ENCODE peak calls at places on chromosome 3, in nine cellular contexts. P, D, X, Q, O, S, N, C and T are unnamed samples.

GRCh38 chr3:12467746-12468145 is 16.5 kb upstream of the TSEN2 start:
- DNase-seq in N (no peak), X (no peak), C (no peak), P (no peak), O (no peak), S (no peak), D (no peak), Q (no peak), T (no peak)

GRCh38 chr3:175356899-175357324 is 497.8 kb downstream of the NAALADL2 start:
- DNase-seq in O (no peak), X (peak), S (peak), D (no peak), P (no peak), Q (peak), N (no peak), C (no peak), T (no peak)

GRCh38 chr3:124986153-124987143 is 51.9 kb upstream of the MUC13 start:
- DNase-seq in C (peak), X (peak), N (no peak), O (peak), Q (peak), P (no peak), S (peak), D (peak), T (peak)

GRCh38 chr3:175179055-175179454 is 319.9 kb downstream of the NAALADL2 start:
- DNase-seq in D (no peak), C (no peak), Q (peak), P (no peak), N (no peak), S (no peak), O (no peak), X (peak), T (no peak)

GRCh38 chr3:188590556-188590955 is 436.6 kb downstream of the LPP start:
- DNase-seq in O (no peak), D (no peak), X (no peak), Q (no peak), S (no peak), N (no peak), C (no peak), P (no peak), T (no peak)

GRCh38 chr3:127320529-127321121 is 32.8 kb upstream of the PRR20G start:
- DNase-seq in O (peak), P (no peak), X (no peak), S (no peak), N (no peak), C (no peak), Q (peak), D (no peak), T (no peak)

GRCh38 chr3:14143271-14143605 is 18.4 kb downstream of the TMEM43 start:
- DNase-seq in Q (peak), N (no peak), S (peak), C (no peak), P (no peak), D (no peak), O (peak), X (no peak), T (no peak)

GRCh38 chr3:157872902-157873301 is 233.3 kb downstream of the SHOX2 start:
- DNase-seq in C (peak), Q (no peak), P (no peak), O (peak), D (no peak), X (no peak), S (no peak), N (peak), T (no peak)

GRCh38 chr3:137992592-137992991 is 17.4 kb upstream of the CLDN18 start:
- DNase-seq in O (peak), X (no peak), S (no peak), P (no peak), Q (no peak), D (no peak), C (no peak), N (no peak), T (no peak)

GRCh38 chr3:151318313-151318712 is 1.7 kb upstream of the GPR87 start:
- DNase-seq in S (peak), N (no peak), X (no peak), O (no peak), Q (peak), C (no peak), P (no peak), D (no peak), T (no peak)

GRCh38 chr3:14127516-14128161 is 2.8 kb downstream of the TMEM43 start:
- DNase-seq in Q (no peak), O (no peak), P (no peak), N (peak), X (no peak), C (no peak), D (no peak), S (no peak), T (no peak)

GRCh38 chr3:124107074-124107473 is 115.2 kb upstream of the ROPN1 start:
- DNase-seq in O (no peak), P (no peak), Q (no peak), N (no peak), S (no peak), C (no peak), D (no peak), X (no peak), T (no peak)

GRCh38 chr3:72306800-72307341 is 521.9 kb upstream of the PROK2 start:
- DNase-seq in X (no peak), P (no peak), D (no peak), O (no peak), Q (peak), N (no peak), S (peak), C (no peak), T (peak)

GRCh38 chr3:49534581-49535495 is 19.4 kb upstream of the BSN start:
- DNase-seq in D (no peak), N (no peak), X (peak), S (no peak), P (peak), C (no peak), O (no peak), Q (no peak), T (no peak)

GRCh38 chr3:73550011-73550410 is 74.7 kb downstream of the PDZRN3 start:
- DNase-seq in N (no peak), S (no peak), X (no peak), P (no peak), D (no peak), C (no peak), O (no peak), Q (no peak), T (no peak)

GRCh38 chr3:155870945-155871745 is 695 bp downstream of the GMPS start:
- DNase-seq in N (peak), Q (peak), X (peak), O (peak), C (peak), S (no peak), P (peak), D (peak), T (peak)

DNA sequence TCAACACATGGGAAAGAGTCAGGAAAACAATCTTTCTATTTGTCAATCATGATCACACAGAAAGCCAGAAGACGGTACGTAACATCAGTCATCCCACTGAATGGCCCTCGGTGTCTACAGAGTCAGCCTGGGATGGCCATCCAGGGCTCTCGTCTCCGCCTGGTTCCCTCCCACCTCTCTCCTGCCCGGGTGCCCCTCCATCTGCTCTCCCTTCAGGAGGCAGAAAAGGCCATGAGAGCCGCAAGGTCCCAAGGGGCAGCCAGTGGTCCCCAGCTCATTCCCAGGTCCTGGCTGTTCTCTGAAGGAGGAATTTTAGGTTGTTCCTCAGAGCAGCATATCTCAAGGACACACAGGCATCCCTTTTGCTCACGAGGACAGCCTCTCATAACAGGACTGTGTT is 4.4 kb upstream of the LRRC15 start:
- DNase-seq in P (no peak), S (no peak), X (no peak), C (no peak), N (no peak), Q (no peak), D (no peak), O (no peak), T (no peak)
- TF ChIP-seq CTCF in P (no peak), S (no peak), X (no peak), C (no peak), N (no peak), Q (no peak), D (no peak), O (no peak), T (no peak)

DNA sequence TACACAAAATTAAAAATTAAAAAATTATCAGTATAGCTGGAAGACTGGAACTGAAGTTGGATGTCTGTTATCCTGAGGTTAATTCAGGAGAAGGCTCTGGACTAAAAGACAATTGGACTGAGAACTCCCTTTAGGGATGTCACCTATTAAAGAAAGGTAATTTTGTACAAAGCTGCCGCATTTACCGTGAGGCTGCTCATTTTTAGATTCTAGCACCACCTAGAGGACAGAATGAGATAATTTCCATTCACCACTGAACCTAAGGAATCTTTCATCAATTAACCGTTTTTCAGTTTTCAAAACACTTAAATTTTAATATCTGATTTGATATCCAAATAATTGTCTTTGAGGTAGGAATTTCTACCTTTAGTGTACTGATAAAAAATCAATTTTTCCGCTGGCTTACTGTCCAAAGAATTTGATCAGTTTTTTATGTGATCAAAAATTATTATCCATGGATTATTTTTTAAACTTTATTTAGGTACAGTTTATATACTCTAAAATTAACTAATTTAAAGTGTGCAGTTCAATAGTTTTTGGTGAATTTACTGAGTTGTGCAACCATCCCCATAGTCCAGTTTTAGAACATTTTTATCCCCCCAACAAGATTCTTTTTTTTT is 106.7 kb upstream of the TNIK start:
- DNase-seq in N (no peak), S (peak), O (peak), Q (peak), C (no peak), X (peak), D (no peak), P (no peak), T (peak)
- TF ChIP-seq CTCF in N (peak), S (peak), O (peak), Q (peak), C (peak), X (peak), D (peak), P (peak), T (peak)

DNA sequence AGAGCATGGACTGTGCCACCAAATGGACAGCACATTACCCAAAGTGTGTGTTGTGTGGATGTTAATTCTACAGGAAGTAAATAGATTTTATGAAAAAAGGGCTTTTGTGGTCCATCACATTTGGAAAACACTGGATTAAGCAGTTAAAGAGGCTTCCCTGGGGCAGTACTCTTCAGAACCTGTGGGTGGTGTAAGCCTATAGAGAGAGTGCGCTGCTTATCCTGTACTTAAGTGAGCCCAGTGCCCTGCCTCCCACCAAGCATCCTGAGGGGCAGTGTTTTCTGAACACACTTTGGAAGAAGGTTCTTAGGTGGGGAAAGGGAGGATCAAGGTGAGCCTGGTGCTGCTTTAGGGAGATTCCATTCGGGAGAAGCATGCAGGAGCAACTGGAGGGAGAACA is 10.9 kb downstream of the TTLL3 start:
- DNase-seq in X (peak), O (peak), C (no peak), D (no peak), P (no peak), N (no peak), S (no peak), Q (peak), T (no peak)
- TF ChIP-seq CTCF in X (peak), O (peak), C (peak), D (no peak), P (no peak), N (no peak), S (peak), Q (peak), T (no peak)

DNA sequence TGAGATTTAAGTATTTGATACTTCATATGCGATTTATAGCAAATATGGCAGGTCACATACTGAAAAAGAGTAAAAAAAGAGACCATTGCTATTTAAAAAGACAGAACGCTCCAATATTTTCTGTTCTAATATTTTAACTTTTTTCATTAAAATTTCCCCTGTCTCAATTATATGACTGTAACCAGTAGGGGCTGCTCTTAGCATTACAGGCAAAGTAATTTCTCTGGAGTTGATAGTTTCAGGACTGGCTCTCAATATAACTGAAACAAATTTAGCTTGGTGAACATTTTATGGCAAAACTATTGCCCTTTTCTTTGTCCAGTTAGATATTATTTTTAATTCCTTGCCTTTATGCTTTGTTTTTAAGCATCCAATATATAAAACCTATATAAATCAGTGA is 286.3 kb upstream of the ROBO2 start:
- DNase-seq in X (no peak), P (no peak), N (no peak), S (no peak), D (no peak), C (no peak), O (no peak), Q (no peak), T (no peak)
- TF ChIP-seq CTCF in X (no peak), P (no peak), N (no peak), S (no peak), D (no peak), C (no peak), O (no peak), Q (no peak), T (peak)

GRCh38 chr3:52006017-52006819 is 10.5 kb upstream of the RPL29 start:
- DNase-seq in Q (no peak), X (no peak), O (no peak), D (no peak), N (peak), P (no peak), S (no peak), C (no peak), T (no peak)

GRCh38 chr3:52005571-52005986 is 9.9 kb upstream of the RPL29 start:
- DNase-seq in N (no peak), C (peak), Q (peak), S (peak), P (peak), O (peak), X (no peak), D (no peak), T (no peak)

GRCh38 chr3:52002768-52003167 is 7.1 kb upstream of the RPL29 start:
- DNase-seq in P (no peak), S (no peak), X (no peak), O (no peak), C (no peak), Q (no peak), N (no peak), D (no peak), T (no peak)

GRCh38 chr3:52004906-52005395 is 9.3 kb upstream of the RPL29 start:
- DNase-seq in X (no peak), S (no peak), C (no peak), N (no peak), Q (no peak), P (no peak), D (no peak), O (no peak), T (no peak)

DNA sequence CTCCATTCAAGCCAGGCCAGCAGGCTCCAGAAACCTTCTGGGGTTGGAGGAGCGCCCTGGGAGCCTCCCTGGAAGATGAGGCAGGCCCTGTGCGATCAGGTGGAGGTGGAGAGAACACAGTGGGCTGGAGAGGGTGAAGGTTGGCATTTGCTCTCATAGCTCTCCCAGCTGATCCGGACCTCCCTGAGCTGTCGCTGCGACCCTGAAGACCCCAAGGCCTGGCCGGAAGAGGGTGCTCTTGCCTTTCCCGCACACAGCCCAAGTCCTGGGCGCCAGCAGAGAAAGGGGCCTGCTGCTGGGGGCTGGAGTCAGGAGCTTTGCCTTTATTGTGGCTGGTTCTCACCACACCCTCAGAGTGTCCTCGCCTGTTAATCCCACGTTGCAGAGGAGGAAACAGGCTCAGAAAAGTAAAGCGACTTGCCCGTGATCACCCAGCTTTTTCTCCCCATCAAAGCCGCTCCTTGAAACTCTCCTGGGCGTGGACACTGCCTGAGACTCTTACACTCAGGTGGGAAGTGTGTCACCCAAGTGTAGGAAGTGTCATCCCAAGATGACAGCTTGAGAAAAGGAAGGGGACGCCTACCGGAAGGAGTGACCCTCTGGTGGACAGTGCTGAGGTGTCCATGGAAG is 8.6 kb upstream of the RPL29 start:
- DNase-seq in C (peak), P (no peak), O (peak), X (no peak), Q (peak), N (peak), D (no peak), S (peak), T (no peak)
- TF ChIP-seq CTCF in C (peak), P (no peak), O (peak), X (peak), Q (peak), N (peak), D (no peak), S (peak), T (peak)

DNA sequence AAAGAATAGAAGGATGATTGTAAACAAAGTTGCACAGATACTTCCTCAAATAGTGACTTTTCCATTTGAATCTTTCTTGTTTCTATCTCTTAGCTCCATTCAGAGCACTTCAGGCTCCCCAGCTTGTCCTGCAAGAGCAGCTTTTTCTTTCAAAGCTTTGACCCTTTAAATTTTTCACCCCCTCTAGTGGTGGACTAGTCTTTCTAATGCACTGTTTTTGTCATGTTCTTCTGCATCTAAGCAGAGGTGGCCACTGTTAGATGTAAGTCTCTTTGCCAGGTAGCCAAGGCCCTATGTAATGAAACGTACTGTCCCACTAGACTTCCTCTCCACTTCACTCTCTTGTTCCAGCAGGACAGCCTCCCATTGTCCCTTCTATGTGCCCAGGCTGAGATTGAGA is 74.0 kb upstream of the MANF start:
- DNase-seq in S (peak), C (no peak), D (no peak), Q (peak), O (peak), P (no peak), N (no peak), X (peak), T (no peak)
- TF ChIP-seq CTCF in S (peak), C (peak), D (no peak), Q (peak), O (peak), P (no peak), N (no peak), X (peak), T (peak)

GRCh38 chr3:43735618-43736017 is 44.9 kb downstream of the ABHD5 start:
- DNase-seq in O (no peak), N (no peak), Q (no peak), D (no peak), S (no peak), C (no peak), X (no peak), P (no peak), T (no peak)
- TF ChIP-seq CTCF in O (no peak), N (no peak), Q (no peak), D (no peak), S (no peak), C (no peak), X (no peak), P (no peak), T (no peak)

DNA sequence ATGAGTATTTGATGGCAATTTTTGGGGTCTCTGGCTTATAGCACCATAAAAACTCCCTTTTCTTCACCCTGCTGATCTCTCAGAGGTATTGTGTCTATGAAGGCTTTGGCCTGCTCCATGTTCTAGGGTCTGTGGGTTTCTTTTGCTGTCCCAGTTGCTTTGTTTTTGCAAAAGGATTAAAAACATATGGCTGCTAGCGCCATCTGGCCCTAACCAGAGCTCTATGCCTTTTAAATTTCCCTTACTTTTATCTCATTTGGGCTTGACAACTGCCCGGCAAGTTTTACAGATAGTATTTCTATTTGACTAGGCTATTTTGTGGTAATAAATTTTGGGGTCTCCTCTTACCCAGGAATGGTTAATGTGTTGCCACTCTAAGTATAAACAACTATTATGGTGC is 6.4 kb upstream of the GHRL start:
- DNase-seq in N (no peak), O (peak), C (no peak), P (no peak), S (peak), Q (no peak), D (no peak), X (no peak), T (no peak)
- TF ChIP-seq CTCF in N (no peak), O (peak), C (no peak), P (no peak), S (no peak), Q (no peak), D (no peak), X (no peak), T (no peak)

GRCh38 chr3:38738630-38739395 is 77.2 kb downstream of the SCN10A start:
- DNase-seq in Q (peak), X (peak), D (peak), P (no peak), N (no peak), C (peak), S (peak), O (peak), T (no peak)
- TF ChIP-seq CTCF in Q (peak), X (peak), D (peak), P (no peak), N (no peak), C (peak), S (peak), O (peak), T (no peak)